ENCODE peak calls at places on chromosome 19, in four cellular contexts. H is GM12878, O is A549, N is SK-N-SH. Q is an unnamed sample.

GRCh38 chr19:21758296-21758695 is 9.1 kb downstream of the ZNF100 start:
- DNase-seq in N (no peak), O (no peak), H (no peak), Q (no peak)

GRCh38 chr19:56751078-56751489 is 79.5 kb upstream of the ZNF835 start:
- DNase-seq in H (no peak), O (no peak), N (peak; percentile 27), Q (peak; percentile 56)

GRCh38 chr19:54287456-54287855 is 6.5 kb upstream of the LILRB2 start:
- DNase-seq in N (no peak), O (no peak), H (no peak), Q (no peak)

GRCh38 chr19:57110592-57111328 is 9.0 kb upstream of the USP29 start:
- DNase-seq in O (peak; percentile 18), N (no peak), H (no peak), Q (no peak)

GRCh38 chr19:4988770-4989251 is 19.9 kb downstream of the KDM4B start:
- DNase-seq in O (no peak), H (no peak), N (no peak), Q (no peak)

GRCh38 chr19:1867359-1867724 is 4.0 kb upstream of the KLF16 start:
- DNase-seq in N (no peak), H (no peak), O (no peak), Q (no peak)

GRCh38 chr19:45507864-45508680 is 793 bp downstream of the VASP start:
- DNase-seq in N (no peak), O (peak; percentile 71), H (no peak), Q (no peak)

GRCh38 chr19:32178841-32179410 is 166.5 kb upstream of the ZNF507 start:
- DNase-seq in O (no peak), H (no peak), N (no peak), Q (no peak)

GRCh38 chr19:55663846-55664536 is 9.2 kb downstream of the U2AF2 start:
- DNase-seq in O (no peak), N (no peak), H (no peak), Q (no peak)

GRCh38 chr19:55809381-55810058 is 22.3 kb downstream of the NLRP11 start:
- DNase-seq in O (peak; percentile 94), N (peak; percentile 61), H (no peak), Q (peak; percentile 65)

GRCh38 chr19:7488736-7489353 is at the start of gene PEX11G:
- DNase-seq in O (peak; percentile 83), N (peak; percentile 99), H (peak; percentile 36), Q (no peak)

GRCh38 chr19:8149261-8150094 is at the start of gene FBN3:
- DNase-seq in H (no peak), N (peak; percentile 73), O (no peak), Q (no peak)

GRCh38 chr19:18431351-18432197 is 6.4 kb downstream of the ISYNA1 start:
- DNase-seq in O (no peak), H (no peak), N (no peak), Q (no peak)

GRCh38 chr19:17943284-17944221 is 10.7 kb downstream of the CCDC124 start:
- DNase-seq in H (no peak), O (no peak), N (no peak), Q (no peak)

GRCh38 chr19:5691205-5691929 is 1.3 kb downstream of the RPL36 start:
- DNase-seq in H (no peak), N (peak; percentile 67), O (peak; percentile 48), Q (no peak)

GRCh38 chr19:56108447-56109195 is 12.5 kb downstream of the ZNF787 start:
- DNase-seq in O (no peak), N (no peak), H (no peak), Q (no peak)

GRCh38 chr19:10644351-10645007 is 9.7 kb upstream of the ILF3 start:
- DNase-seq in H (no peak), O (peak; percentile 63), N (peak; percentile 93), Q (peak; percentile 74)

GRCh38 chr19:3722443-3723109 is 14.4 kb downstream of the TJP3 start:
- DNase-seq in O (no peak), N (peak; percentile 59), H (no peak), Q (no peak)

GRCh38 chr19:7013678-7014077 is 7.6 kb downstream of the MBD3L2B start:
- DNase-seq in N (no peak), O (no peak), H (peak; percentile 68), Q (no peak)

GRCh38 chr19:46319620-46320019 is 22.8 kb downstream of the HIF3A start:
- DNase-seq in H (no peak), N (no peak), O (no peak), Q (no peak)

GRCh38 chr19:46192990-46193650 is 36.4 kb upstream of the IGFL1 start:
- DNase-seq in N (no peak), O (peak; percentile 84), H (no peak), Q (peak; percentile 87)

GRCh38 chr19:7973883-7974282 is 30.4 kb upstream of the TIMM44 start:
- DNase-seq in N (no peak), O (no peak), H (no peak), Q (no peak)

DNA sequence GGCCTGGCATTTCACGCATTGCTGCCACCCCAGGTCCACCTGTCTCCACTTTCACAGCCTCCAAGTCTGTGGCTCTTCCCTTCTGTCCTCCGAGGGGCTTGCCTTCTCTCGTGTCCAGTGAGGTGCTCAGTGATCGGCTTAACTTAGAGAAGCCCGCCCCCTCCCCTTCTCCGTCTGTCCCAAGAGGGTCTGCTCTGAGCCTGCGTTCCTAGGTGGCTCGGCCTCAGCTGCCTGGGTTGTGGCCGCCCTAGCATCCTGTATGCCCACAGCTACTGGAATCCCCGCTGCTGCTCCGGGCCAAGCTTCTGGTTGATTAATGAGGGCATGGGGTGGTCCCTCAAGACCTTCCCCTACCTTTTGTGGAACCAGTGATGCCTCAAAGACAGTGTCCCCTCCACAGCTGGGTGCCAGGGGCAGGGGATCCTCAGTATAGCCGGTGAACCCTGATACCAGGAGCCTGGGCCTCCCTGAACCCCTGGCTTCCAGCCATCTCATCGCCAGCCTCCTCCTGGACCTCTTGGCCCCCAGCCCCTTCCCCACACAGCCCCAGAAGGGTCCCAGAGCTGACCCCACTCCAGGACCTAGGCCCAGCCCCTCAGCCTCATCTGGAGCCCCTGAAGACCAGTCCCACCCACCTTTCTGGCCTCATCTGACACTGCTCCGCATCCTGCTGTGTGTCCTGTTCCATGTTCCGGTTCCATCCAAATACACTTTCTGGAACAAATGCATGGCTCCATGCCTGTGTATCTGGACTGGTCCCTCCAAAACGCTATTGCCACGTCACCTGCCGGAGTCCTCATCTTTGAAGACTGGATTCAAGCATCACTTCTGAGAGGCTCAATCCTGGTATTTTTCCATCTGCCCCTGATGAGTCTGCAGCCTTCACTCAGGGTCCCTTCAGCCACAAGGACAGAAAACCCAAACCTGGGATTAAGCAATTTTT is 10.7 kb upstream of the DHDH start:
- DNase-seq in O (no peak), N (no peak), H (no peak), Q (no peak)
- TF ChIP-seq PBX3 in O (no peak), N (no peak), H (no peak), Q (no peak)

GRCh38 chr19:39544201-39544903 is 4.4 kb upstream of the EID2 start:
- DNase-seq in H (no peak), O (no peak), N (no peak), Q (no peak)
- TF ChIP-seq PBX3 in H (no peak), O (no peak), N (no peak), Q (no peak)

GRCh38 chr19:23071087-23071511 is 45.7 kb upstream of the ZNF730 start:
- DNase-seq in O (no peak), N (peak; percentile 66), H (no peak), Q (no peak)

GRCh38 chr19:23070353-23070781 is 46.5 kb upstream of the ZNF730 start:
- DNase-seq in O (peak; percentile 20), N (peak; percentile 73), H (no peak), Q (no peak)

GRCh38 chr19:23075031-23075733 is 41.6 kb upstream of the ZNF730 start:
- DNase-seq in N (peak; percentile 92), O (no peak), H (no peak), Q (no peak)
- TF ChIP-seq PBX3 in N (no peak), O (no peak), H (no peak), Q (no peak)

GRCh38 chr19:48556163-48556562 is 4.2 kb downstream of the SULT2B1 start:
- DNase-seq in H (no peak), N (no peak), O (peak; percentile 93), Q (peak; percentile 75)

GRCh38 chr19:48558018-48558684 is 6.2 kb downstream of the SULT2B1 start:
- DNase-seq in O (peak; percentile 98), N (no peak), H (no peak), Q (peak; percentile 93)

GRCh38 chr19:48561412-48561811 is 9.4 kb downstream of the SULT2B1 start:
- DNase-seq in N (peak; percentile 2), H (no peak), O (no peak), Q (no peak)

GRCh38 chr19:48556825-48557224 is 4.9 kb downstream of the SULT2B1 start:
- DNase-seq in O (no peak), N (no peak), H (no peak), Q (no peak)

DNA sequence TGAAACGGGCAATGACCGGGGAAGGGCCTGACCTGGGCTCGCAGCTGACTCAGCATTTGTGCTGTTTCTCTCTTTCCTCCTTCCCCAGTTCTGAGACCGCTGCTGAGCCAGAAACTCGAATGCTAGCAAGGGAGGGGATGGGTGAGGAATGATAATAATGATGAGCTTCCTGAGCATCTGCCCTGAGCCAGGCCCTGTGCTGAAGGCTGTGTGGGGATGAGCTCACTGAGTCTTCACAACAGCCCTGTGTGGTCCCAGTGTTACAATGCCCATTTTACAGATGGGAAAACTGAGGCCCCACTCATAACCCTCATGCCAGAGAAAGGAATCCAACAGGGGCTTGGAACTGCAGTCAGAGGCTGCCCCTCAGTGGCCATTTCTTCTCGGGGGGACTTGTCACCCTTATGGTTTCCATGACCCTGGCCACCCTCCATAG is 8.1 kb downstream of the SULT2B1 start:
- DNase-seq in H (no peak), O (peak; percentile 72), N (no peak), Q (peak; percentile 43)
- TF ChIP-seq PBX3 in H (no peak), O (no peak), N (no peak), Q (no peak)

Q was measured in HepG2.